ENCODE peak calls at places on chromosomes 16 and 17, in five cellular contexts. D, N, G, C and E are unnamed samples.

GRCh38 chr17:59534583-59534982 is 30.8 kb upstream of the DHX40 start:
- DNase-seq in N (no peak), C (no peak), D (peak; percentile 14), G (no peak), E (no peak)

GRCh38 chr16:51276335-51276734 is 125.3 kb upstream of the SALL1 start:
- DNase-seq in N (no peak), C (no peak), G (no peak), D (no peak), E (no peak)

GRCh38 chr16:12147681-12148479 is 171.3 kb downstream of the SNX29 start:
- DNase-seq in C (no peak), G (no peak), N (no peak), D (no peak), E (no peak)

GRCh38 chr16:15811778-15812750 is 44.8 kb downstream of the MYH11 start:
- DNase-seq in D (peak; percentile 89), C (peak; percentile 81), N (no peak), G (no peak), E (peak; percentile 55)

GRCh38 chr16:3793161-3793576 is 75.8 kb upstream of the TRAP1 start:
- DNase-seq in C (no peak), N (no peak), D (peak; percentile 30), G (no peak), E (no peak)

GRCh38 chr16:87468550-87468949 is 24.3 kb downstream of the ZCCHC14 start:
- DNase-seq in C (no peak), G (no peak), D (no peak), N (no peak), E (no peak)

GRCh38 chr17:17712268-17712924 is 31.1 kb downstream of the RAI1 start:
- DNase-seq in G (peak; percentile 74), D (peak; percentile 94), N (no peak), C (no peak), E (no peak)

GRCh38 chr17:74281799-74282198 is 7.8 kb downstream of the DNAI2 start:
- DNase-seq in G (no peak), C (no peak), D (no peak), N (no peak), E (no peak)

GRCh38 chr16:17607624-17608023 is 136.9 kb upstream of the XYLT1 start:
- DNase-seq in D (no peak), C (no peak), G (no peak), N (no peak), E (no peak)

GRCh38 chr16:77233799-77234502 is 34.7 kb downstream of the SYCE1L start:
- DNase-seq in C (no peak), D (no peak), N (no peak), G (no peak), E (no peak)

GRCh38 chr17:73316919-73317505 is 5.2 kb upstream of the CDC42EP4 start:
- DNase-seq in C (no peak), N (no peak), D (peak; percentile 46), G (peak; percentile 41), E (no peak)

GRCh38 chr17:78915872-78916632 is 9.1 kb downstream of the TIMP2 start:
- DNase-seq in C (no peak), G (no peak), D (peak; percentile 85), N (peak; percentile 30), E (no peak)

GRCh38 chr17:28716740-28717577 is 709 bp downstream of the RAB34 start:
- DNase-seq in C (no peak), G (no peak), D (peak; percentile 44), N (peak; percentile 44), E (peak; percentile 57)

GRCh38 chr16:86515780-86516617 is 5.7 kb downstream of the FOXF1 start:
- DNase-seq in G (no peak), N (no peak), C (no peak), D (peak; percentile 49), E (peak; percentile 20)

GRCh38 chr16:69469807-69470561 is 45.6 kb downstream of the CYB5B start:
- DNase-seq in G (peak; percentile 58), C (no peak), D (no peak), N (no peak), E (no peak)

GRCh38 chr16:80014241-80014939 is 413.9 kb upstream of the MAF start:
- DNase-seq in D (no peak), C (no peak), G (no peak), N (no peak), E (no peak)

GRCh38 chr17:15444805-15445204 is 22.6 kb downstream of the CDRT4 start:
- DNase-seq in D (no peak), C (no peak), N (peak; percentile 50), G (no peak), E (no peak)

GRCh38 chr17:66240630-66241029 is 11.4 kb upstream of the APOH start:
- DNase-seq in G (no peak), C (peak; percentile 12), N (no peak), D (peak; percentile 43), E (no peak)

GRCh38 chr17:35460354-35460851 is 11.8 kb upstream of the SLFN13 start:
- DNase-seq in D (no peak), N (peak; percentile 19), G (peak; percentile 89), C (no peak), E (peak; percentile 91)

GRCh38 chr17:76868669-76869208 is 535 bp downstream of the MGAT5B start:
- DNase-seq in C (no peak), G (no peak), D (no peak), N (no peak), E (no peak)

GRCh38 chr16:49055824-49056545 is 225.7 kb downstream of the CBLN1 start:
- DNase-seq in D (no peak), G (no peak), C (no peak), N (no peak), E (no peak)

GRCh38 chr16:30623558-30624283 is 13.5 kb upstream of the ZNF689 start:
- DNase-seq in D (no peak), C (no peak), G (no peak), N (no peak), E (no peak)

GRCh38 chr16:15434079-15434424 is 336 bp upstream of the BMERB1 start:
- DNase-seq in C (no peak), D (no peak), N (no peak), G (no peak), E (no peak)

GRCh38 chr16:84095466-84095865 is 21.3 kb downstream of the MBTPS1 start:
- DNase-seq in G (no peak), C (no peak), D (no peak), N (no peak), E (no peak)

GRCh38 chr17:29615048-29615385 is 7.7 kb downstream of the CORO6 start:
- DNase-seq in C (no peak), N (no peak), G (no peak), D (no peak), E (peak; percentile 80)

GRCh38 chr17:32498362-32498761 is 11.6 kb downstream of the CDK5R1 start:
- DNase-seq in N (no peak), D (no peak), C (no peak), G (no peak), E (no peak)